ENCODE peak calls at places on chromosomes 3 and 15, in six cellular contexts. One of them, this sample, is unnamed.

GRCh38 chr3:135513106-135514063 is 452.1 kb upstream of the PPP2R3A start:
- DNase-seq in colonic mucosa: no peak
- DNase-seq in heart right ventricle: no peak
- DNase-seq in progenitor cell of endocrine pancreas: no peak
- DNase-seq in neural crest cell: no peak
- DNase-seq in testis: no peak
- DNase-seq in this sample: no peak

GRCh38 chr3:170499562-170500156 is 81.0 kb downstream of the CLDN11 start:
- DNase-seq in heart right ventricle: no peak
- DNase-seq in progenitor cell of endocrine pancreas: no peak
- DNase-seq in neural crest cell: peak
- DNase-seq in colonic mucosa: peak
- DNase-seq in testis: peak
- DNase-seq in this sample: peak

GRCh38 chr3:98979296-98979695 is 77.8 kb upstream of the DCBLD2 start:
- DNase-seq in neural crest cell: no peak
- DNase-seq in heart right ventricle: no peak
- DNase-seq in testis: no peak
- DNase-seq in colonic mucosa: no peak
- DNase-seq in progenitor cell of endocrine pancreas: no peak
- DNase-seq in this sample: no peak

GRCh38 chr3:112610121-112610520 is 30.8 kb downstream of the CCDC80 start:
- DNase-seq in neural crest cell: no peak
- DNase-seq in heart right ventricle: no peak
- DNase-seq in progenitor cell of endocrine pancreas: no peak
- DNase-seq in testis: no peak
- DNase-seq in colonic mucosa: no peak
- DNase-seq in this sample: no peak

GRCh38 chr3:125194849-125195601 is 17.5 kb downstream of the SLC12A8 start:
- DNase-seq in neural crest cell: no peak
- DNase-seq in progenitor cell of endocrine pancreas: no peak
- DNase-seq in colonic mucosa: no peak
- DNase-seq in testis: no peak
- DNase-seq in heart right ventricle: no peak
- DNase-seq in this sample: no peak

GRCh38 chr3:42526616-42527367 is 24.3 kb downstream of the VIPR1 start:
- DNase-seq in neural crest cell: no peak
- DNase-seq in heart right ventricle: no peak
- DNase-seq in testis: no peak
- DNase-seq in colonic mucosa: no peak
- DNase-seq in progenitor cell of endocrine pancreas: no peak
- DNase-seq in this sample: peak

GRCh38 chr15:59251001-59251845 is 44.6 kb downstream of the LDHAL6B start:
- DNase-seq in neural crest cell: no peak
- DNase-seq in testis: no peak
- DNase-seq in progenitor cell of endocrine pancreas: no peak
- DNase-seq in colonic mucosa: no peak
- DNase-seq in heart right ventricle: no peak
- DNase-seq in this sample: no peak

GRCh38 chr3:8095724-8096123 is 405.9 kb upstream of the LMCD1 start:
- DNase-seq in colonic mucosa: no peak
- DNase-seq in neural crest cell: no peak
- DNase-seq in progenitor cell of endocrine pancreas: no peak
- DNase-seq in testis: no peak
- DNase-seq in heart right ventricle: no peak
- DNase-seq in this sample: peak

GRCh38 chr3:65334045-65334665 is 646.4 kb upstream of the ADAMTS9 start:
- DNase-seq in progenitor cell of endocrine pancreas: no peak
- DNase-seq in colonic mucosa: no peak
- DNase-seq in heart right ventricle: no peak
- DNase-seq in neural crest cell: peak
- DNase-seq in testis: peak
- DNase-seq in this sample: peak
- TF ChIP-seq CTCF in progenitor cell of endocrine pancreas: peak
- TF ChIP-seq CTCF in colonic mucosa: no peak
- TF ChIP-seq CTCF in heart right ventricle: peak
- TF ChIP-seq CTCF in neural crest cell: no peak
- TF ChIP-seq CTCF in testis: no peak
- TF ChIP-seq CTCF in this sample: no peak

DNA sequence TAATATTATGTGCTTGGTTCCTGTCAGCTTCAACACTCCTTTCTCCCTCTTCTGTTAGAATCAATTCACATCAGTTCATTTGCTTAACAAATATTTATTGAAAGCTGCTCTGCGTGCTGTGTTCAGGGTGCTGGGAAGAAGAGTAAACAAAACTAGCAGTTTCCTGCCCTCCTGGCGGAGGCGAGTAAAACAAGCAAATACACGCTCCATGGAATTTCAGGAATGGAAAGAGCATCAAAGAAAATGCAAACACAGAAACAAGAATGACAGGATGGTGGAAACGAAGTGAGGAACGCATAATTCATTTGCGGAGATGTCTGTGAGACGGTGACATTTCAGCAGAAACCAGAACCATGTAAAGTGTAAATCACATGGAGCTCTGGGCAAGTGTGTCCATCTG is 49.4 kb upstream of the SPTSSB start:
- DNase-seq in colonic mucosa: no peak
- DNase-seq in progenitor cell of endocrine pancreas: no peak
- DNase-seq in testis: no peak
- DNase-seq in heart right ventricle: no peak
- DNase-seq in neural crest cell: no peak
- DNase-seq in this sample: peak
- TF ChIP-seq CTCF in colonic mucosa: no peak
- TF ChIP-seq CTCF in progenitor cell of endocrine pancreas: peak
- TF ChIP-seq CTCF in testis: no peak
- TF ChIP-seq CTCF in heart right ventricle: no peak
- TF ChIP-seq CTCF in neural crest cell: peak
- TF ChIP-seq CTCF in this sample: no peak

GRCh38 chr3:2659896-2660295 is 450.3 kb downstream of the IL5RA start:
- DNase-seq in colonic mucosa: no peak
- DNase-seq in testis: no peak
- DNase-seq in progenitor cell of endocrine pancreas: no peak
- DNase-seq in neural crest cell: no peak
- DNase-seq in heart right ventricle: no peak
- DNase-seq in this sample: no peak
- TF ChIP-seq CTCF in colonic mucosa: no peak
- TF ChIP-seq CTCF in testis: no peak
- TF ChIP-seq CTCF in progenitor cell of endocrine pancreas: no peak
- TF ChIP-seq CTCF in neural crest cell: no peak
- TF ChIP-seq CTCF in heart right ventricle: no peak
- TF ChIP-seq CTCF in this sample: no peak

DNA sequence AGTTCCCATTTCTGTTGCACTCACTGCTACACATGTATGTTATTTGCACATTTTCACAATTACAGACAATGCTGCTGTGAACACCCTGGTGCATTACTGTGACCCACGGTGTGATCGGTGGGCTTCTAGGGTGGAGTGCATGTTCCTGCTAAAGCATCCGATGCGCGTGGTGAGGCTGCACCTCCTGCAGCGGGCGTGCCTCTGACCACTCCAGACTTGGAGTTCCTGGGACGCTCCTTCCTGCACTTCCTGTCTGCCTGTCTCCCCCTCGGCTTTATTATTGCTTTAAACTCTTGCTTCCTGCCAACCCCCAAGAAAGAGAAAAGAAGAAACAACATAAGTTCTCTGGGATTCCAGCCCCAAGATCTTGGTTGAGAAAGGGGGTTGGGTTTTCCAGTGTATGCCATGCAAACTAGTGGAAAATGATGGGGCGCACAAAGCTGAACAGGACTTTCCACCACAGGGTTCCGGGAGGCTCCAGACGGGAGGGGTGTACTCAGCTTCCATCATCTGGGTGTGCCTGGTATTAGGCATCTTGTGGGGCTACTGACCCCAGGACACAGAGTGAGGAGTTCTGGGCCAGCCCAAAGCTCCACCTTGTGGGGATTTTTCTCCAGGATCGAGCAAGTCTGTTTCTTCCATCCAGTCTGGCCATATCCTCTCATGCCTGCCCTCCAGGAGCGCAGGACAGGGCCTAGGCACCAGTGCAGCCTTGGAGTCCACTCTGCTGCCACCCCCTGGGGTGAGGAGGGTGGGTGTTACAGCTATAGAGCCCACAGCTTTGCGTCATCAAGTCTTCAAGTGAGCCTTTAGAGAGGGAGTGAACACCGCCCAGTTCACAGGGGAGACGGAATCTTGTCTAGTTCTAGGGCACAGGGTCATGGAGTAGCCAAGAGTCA is 11.2 kb downstream of the RPL32 start:
- DNase-seq in progenitor cell of endocrine pancreas: no peak
- DNase-seq in testis: no peak
- DNase-seq in heart right ventricle: no peak
- DNase-seq in neural crest cell: no peak
- DNase-seq in colonic mucosa: no peak
- DNase-seq in this sample: no peak
- TF ChIP-seq CTCF in progenitor cell of endocrine pancreas: no peak
- TF ChIP-seq CTCF in testis: no peak
- TF ChIP-seq CTCF in heart right ventricle: no peak
- TF ChIP-seq CTCF in neural crest cell: no peak
- TF ChIP-seq CTCF in colonic mucosa: no peak
- TF ChIP-seq CTCF in this sample: no peak

DNA sequence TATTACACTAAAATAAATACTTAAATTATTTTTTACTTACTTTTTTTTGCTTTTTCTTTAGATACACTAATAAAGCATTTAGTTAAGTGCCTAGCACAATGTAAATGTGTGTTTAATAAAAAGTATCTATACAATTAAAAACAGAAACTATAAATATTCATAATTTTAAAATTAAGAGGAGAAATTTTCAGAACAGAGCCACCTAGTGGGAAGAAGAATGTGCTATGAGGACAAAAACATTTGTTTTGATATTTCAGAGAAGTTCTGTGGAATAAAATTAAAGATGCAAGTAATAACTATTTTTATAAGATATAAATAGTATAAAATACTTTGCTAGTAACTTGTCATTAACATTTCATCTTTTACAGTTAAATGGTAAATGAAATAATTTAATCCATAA is 33.6 kb upstream of the PLSCR5 start:
- DNase-seq in neural crest cell: no peak
- DNase-seq in testis: no peak
- DNase-seq in colonic mucosa: no peak
- DNase-seq in progenitor cell of endocrine pancreas: no peak
- DNase-seq in heart right ventricle: no peak
- DNase-seq in this sample: no peak
- TF ChIP-seq CTCF in neural crest cell: peak
- TF ChIP-seq CTCF in testis: peak
- TF ChIP-seq CTCF in colonic mucosa: no peak
- TF ChIP-seq CTCF in progenitor cell of endocrine pancreas: peak
- TF ChIP-seq CTCF in heart right ventricle: peak
- TF ChIP-seq CTCF in this sample: peak

GRCh38 chr15:83655237-83655616 is 1.3 kb downstream of the ADAMTSL3 start:
- DNase-seq in colonic mucosa: no peak
- DNase-seq in progenitor cell of endocrine pancreas: no peak
- DNase-seq in heart right ventricle: no peak
- DNase-seq in testis: no peak
- DNase-seq in neural crest cell: no peak
- DNase-seq in this sample: no peak

GRCh38 chr15:83656192-83656591 is 2.3 kb downstream of the ADAMTSL3 start:
- DNase-seq in colonic mucosa: no peak
- DNase-seq in testis: no peak
- DNase-seq in heart right ventricle: no peak
- DNase-seq in progenitor cell of endocrine pancreas: no peak
- DNase-seq in neural crest cell: no peak
- DNase-seq in this sample: no peak

GRCh38 chr15:83653288-83653638 is 660 bp upstream of the ADAMTSL3 start:
- DNase-seq in neural crest cell: no peak
- DNase-seq in colonic mucosa: no peak
- DNase-seq in testis: peak
- DNase-seq in progenitor cell of endocrine pancreas: no peak
- DNase-seq in heart right ventricle: no peak
- DNase-seq in this sample: no peak

GRCh38 chr15:83653639-83654378 is at the start of gene ADAMTSL3:
- DNase-seq in heart right ventricle: peak
- DNase-seq in neural crest cell: peak
- DNase-seq in colonic mucosa: peak
- DNase-seq in progenitor cell of endocrine pancreas: peak
- DNase-seq in testis: peak
- DNase-seq in this sample: peak

GRCh38 chr15:83654379-83655236 is 685 bp downstream of the ADAMTSL3 start:
- DNase-seq in neural crest cell: no peak
- DNase-seq in progenitor cell of endocrine pancreas: no peak
- DNase-seq in heart right ventricle: peak
- DNase-seq in testis: peak
- DNase-seq in colonic mucosa: no peak
- DNase-seq in this sample: peak
- TF ChIP-seq CTCF in neural crest cell: peak
- TF ChIP-seq CTCF in progenitor cell of endocrine pancreas: no peak
- TF ChIP-seq CTCF in heart right ventricle: no peak
- TF ChIP-seq CTCF in testis: no peak
- TF ChIP-seq CTCF in colonic mucosa: no peak
- TF ChIP-seq CTCF in this sample: no peak

GRCh38 chr3:151818361-151818760 is 4.4 kb downstream of the AADAC start:
- DNase-seq in testis: no peak
- DNase-seq in progenitor cell of endocrine pancreas: no peak
- DNase-seq in colonic mucosa: no peak
- DNase-seq in heart right ventricle: no peak
- DNase-seq in neural crest cell: no peak
- DNase-seq in this sample: no peak
- TF ChIP-seq CTCF in testis: no peak
- TF ChIP-seq CTCF in progenitor cell of endocrine pancreas: no peak
- TF ChIP-seq CTCF in colonic mucosa: no peak
- TF ChIP-seq CTCF in heart right ventricle: no peak
- TF ChIP-seq CTCF in neural crest cell: no peak
- TF ChIP-seq CTCF in this sample: no peak

GRCh38 chr3:79497447-79498111 is 270.2 kb downstream of the ROBO1 start:
- DNase-seq in colonic mucosa: no peak
- DNase-seq in heart right ventricle: no peak
- DNase-seq in neural crest cell: no peak
- DNase-seq in testis: no peak
- DNase-seq in progenitor cell of endocrine pancreas: no peak
- DNase-seq in this sample: no peak
- TF ChIP-seq CTCF in colonic mucosa: peak
- TF ChIP-seq CTCF in heart right ventricle: peak
- TF ChIP-seq CTCF in neural crest cell: peak
- TF ChIP-seq CTCF in testis: peak
- TF ChIP-seq CTCF in progenitor cell of endocrine pancreas: peak
- TF ChIP-seq CTCF in this sample: peak

GRCh38 chr15:31847961-31848360 is 182.4 kb upstream of the CHRNA7 start:
- DNase-seq in progenitor cell of endocrine pancreas: no peak
- DNase-seq in neural crest cell: no peak
- DNase-seq in colonic mucosa: no peak
- DNase-seq in heart right ventricle: no peak
- DNase-seq in testis: no peak
- DNase-seq in this sample: no peak
- TF ChIP-seq CTCF in progenitor cell of endocrine pancreas: no peak
- TF ChIP-seq CTCF in neural crest cell: no peak
- TF ChIP-seq CTCF in colonic mucosa: no peak
- TF ChIP-seq CTCF in heart right ventricle: no peak
- TF ChIP-seq CTCF in testis: no peak
- TF ChIP-seq CTCF in this sample: no peak

This sample was measured in endothelial cell.